ENCODE peak calls at places on chromosome 7, in nine cellular contexts. F is NCI-H1417 treated with DMSO at 0.1 percent for 48 hours; X is fibroblast of the aortic adventitia; A is mesendoderm; M is WTC11; S is right atrium auricular region; Y is AG09309; P is activated gamma-delta T cell treated with anti-CD3 and anti-CD28 coated beads, Interleukin-2, amount 50 U/mL, for 16 hours; Z is lung. D is an unnamed sample.

GRCh38 chr7:119713606-119714005 is 559.4 kb upstream of the KCND2 start:
- DNase-seq in F (no peak), X (no peak), A (no peak), M (no peak), S (no peak), Y (no peak), P (no peak), Z (no peak), D (no peak)

GRCh38 chr7:34747842-34748241 is 89.8 kb downstream of the NPSR1 start:
- DNase-seq in F (peak), X (no peak), A (no peak), M (no peak), S (no peak), Y (no peak), P (no peak), Z (peak), D (peak)

GRCh38 chr7:91941450-91941849 is 788 bp downstream of the AKAP9 start:
- DNase-seq in F (no peak), X (peak), A (peak), M (no peak), S (no peak), Y (no peak), P (peak), Z (peak), D (peak)

GRCh38 chr7:97818066-97818663 is 54.0 kb downstream of the ASNS start:
- DNase-seq in F (no peak), X (no peak), A (no peak), M (no peak), S (no peak), Y (no peak), P (no peak), Z (no peak), D (no peak)

GRCh38 chr7:116952640-116953371 is 495 bp upstream of the ST7 start:
- DNase-seq in F (peak), X (peak), A (peak), M (peak), S (peak), Y (no peak), P (no peak), Z (peak), D (peak)

GRCh38 chr7:120114626-120115025 is 158.3 kb upstream of the KCND2 start:
- DNase-seq in F (no peak), X (no peak), A (no peak), M (no peak), S (no peak), Y (no peak), P (no peak), Z (no peak), D (no peak)

GRCh38 chr7:22726849-22727792 is at the start of gene IL6:
- DNase-seq in F (peak), X (peak), A (peak), M (peak), S (peak), Y (peak), P (no peak), Z (peak), D (peak)

GRCh38 chr7:129739427-129739826 is 127.9 kb downstream of the NRF1 start:
- DNase-seq in F (no peak), X (peak), A (no peak), M (no peak), S (no peak), Y (no peak), P (no peak), Z (no peak), D (no peak)

GRCh38 chr7:133703547-133703946 is 423.6 kb upstream of the LRGUK start:
- DNase-seq in F (no peak), X (peak), A (no peak), M (no peak), S (no peak), Y (peak), P (no peak), Z (no peak), D (no peak)

GRCh38 chr7:151992375-151992774 is 33.1 kb upstream of the GALNT11 start:
- DNase-seq in F (peak), X (peak), A (peak), M (peak), S (peak), Y (no peak), P (peak), Z (peak), D (peak)

GRCh38 chr7:141295367-141295895 is 221.6 kb downstream of the TMEM178B start:
- DNase-seq in F (no peak), X (no peak), A (no peak), M (no peak), S (no peak), Y (no peak), P (no peak), Z (no peak), D (no peak)

GRCh38 chr7:156610130-156610529 is 30.4 kb upstream of the RNF32 start:
- DNase-seq in F (no peak), X (no peak), A (no peak), M (no peak), S (no peak), Y (no peak), P (no peak), Z (no peak), D (no peak)

GRCh38 chr7:93757421-93757820 is 133.1 kb downstream of the TFPI2 start:
- DNase-seq in F (no peak), X (peak), A (no peak), M (no peak), S (no peak), Y (no peak), P (no peak), Z (no peak), D (no peak)

GRCh38 chr7:105017263-105018051 is 3.5 kb downstream of the KMT2E start:
- DNase-seq in F (no peak), X (no peak), A (no peak), M (no peak), S (no peak), Y (no peak), P (no peak), Z (no peak), D (peak)

GRCh38 chr7:17456541-17456940 is 158.1 kb downstream of the AHR start:
- DNase-seq in F (no peak), X (peak), A (no peak), M (no peak), S (no peak), Y (no peak), P (no peak), Z (no peak), D (no peak)

GRCh38 chr7:151051108-151051507 is 2.8 kb downstream of the ASIC3 start:
- DNase-seq in F (no peak), X (peak), A (peak), M (peak), S (no peak), Y (no peak), P (no peak), Z (peak), D (no peak)

GRCh38 chr7:87564290-87564963 is 36.3 kb downstream of the ABCB1 start:
- DNase-seq in F (no peak), X (no peak), A (peak), M (peak), S (no peak), Y (no peak), P (no peak), Z (peak), D (peak)

GRCh38 chr7:149664176-149664575 is 109.2 kb downstream of the ZNF467 start:
- DNase-seq in F (no peak), X (no peak), A (no peak), M (no peak), S (no peak), Y (no peak), P (no peak), Z (no peak), D (no peak)

GRCh38 chr7:16708980-16709379 is 44.6 kb upstream of the TSPAN13 start:
- DNase-seq in F (no peak), X (peak), A (peak), M (no peak), S (no peak), Y (peak), P (no peak), Z (no peak), D (no peak)

GRCh38 chr7:107534139-107534538 is 29.6 kb downstream of the COG5 start:
- DNase-seq in F (no peak), X (no peak), A (no peak), M (no peak), S (no peak), Y (no peak), P (no peak), Z (no peak), D (no peak)